ENCODE peak calls at places on chromosome 22, in ten cellular contexts. K is A549, H is prostate gland, P is H1, W is sigmoid colon, N is stomach, B is GM12891, Q is HCT116, D is body of pancreas, U is right lobe of liver. V is an unnamed sample.

GRCh38 chr22:42595434-42595833 is 19.2 kb downstream of the POLDIP3 start:
- DNase-seq in K (no peak), H (no peak), P (no peak), W (no peak), N (no peak), B (no peak), Q (no peak), D (no peak), U (no peak), V (no peak)

GRCh38 chr22:46280999-46281623 is 13.3 kb downstream of the TTC38 start:
- DNase-seq in K (no peak), H (no peak), P (no peak), W (peak; percentile 53), N (no peak), B (no peak), Q (no peak), D (no peak), U (no peak), V (no peak)

GRCh38 chr22:20922141-20922751 is 5.0 kb downstream of the CRKL start:
- DNase-seq in K (no peak), H (no peak), P (no peak), W (no peak), N (no peak), B (no peak), Q (no peak), D (no peak), U (no peak), V (no peak)

GRCh38 chr22:47090591-47091240 is 328.3 kb downstream of the TBC1D22A start:
- DNase-seq in K (no peak), H (no peak), P (no peak), W (no peak), N (no peak), B (no peak), Q (no peak), D (no peak), U (no peak), V (no peak)

GRCh38 chr22:18000441-18001039 is 23.8 kb downstream of the MICAL3 start:
- DNase-seq in K (peak; percentile 24), H (peak; percentile 18), P (no peak), W (peak; percentile 69), N (no peak), B (no peak), Q (no peak), D (peak; percentile 33), U (peak; percentile 59), V (no peak)

GRCh38 chr22:36377022-36377631 is 10.6 kb downstream of the MYH9 start:
- DNase-seq in K (no peak), H (no peak), P (no peak), W (no peak), N (no peak), B (no peak), Q (no peak), D (no peak), U (no peak), V (no peak)

GRCh38 chr22:48406161-48406560 is 1421.5 kb downstream of the BRD1 start:
- DNase-seq in K (peak; percentile 54), H (no peak), P (no peak), W (no peak), N (no peak), B (no peak), Q (no peak), D (no peak), U (no peak), V (no peak)

GRCh38 chr22:22431271-22432220 is 77.0 kb downstream of the ZNF280B start:
- DNase-seq in K (peak; percentile 48), H (peak; percentile 33), P (no peak), W (peak; percentile 72), N (peak; percentile 60), B (peak; percentile 53), Q (peak; percentile 34), D (peak; percentile 62), U (no peak), V (peak; percentile 29)

GRCh38 chr22:49946612-49947295 is 13.8 kb upstream of the PIM3 start:
- DNase-seq in K (no peak), H (no peak), P (no peak), W (no peak), N (peak; percentile 81), B (no peak), Q (no peak), D (no peak), U (no peak), V (no peak)

GRCh38 chr22:49948958-49949913 is 11.3 kb upstream of the PIM3 start:
- DNase-seq in K (peak; percentile 74), H (peak; percentile 93), P (no peak), W (no peak), N (peak; percentile 97), B (no peak), Q (no peak), D (peak; percentile 93), U (no peak), V (no peak)

GRCh38 chr22:49947296-49947622 is 13.3 kb upstream of the PIM3 start:
- DNase-seq in K (no peak), H (no peak), P (no peak), W (no peak), N (no peak), B (no peak), Q (no peak), D (no peak), U (no peak), V (no peak)

GRCh38 chr22:49948573-49948957 is 12.0 kb upstream of the PIM3 start:
- DNase-seq in K (no peak), H (no peak), P (no peak), W (no peak), N (no peak), B (no peak), Q (no peak), D (no peak), U (no peak), V (no peak)

GRCh38 chr22:49948116-49948515 is 12.5 kb upstream of the PIM3 start:
- DNase-seq in K (no peak), H (peak; percentile 70), P (no peak), W (no peak), N (peak; percentile 72), B (no peak), Q (no peak), D (peak; percentile 68), U (no peak), V (no peak)
- TF ChIP-seq POLR2A in K (no peak), H (peak; percentile 73), P (no peak), W (no peak), N (no peak), B (no peak), Q (no peak), D (no peak), U (no peak), V (no peak)

DNA sequence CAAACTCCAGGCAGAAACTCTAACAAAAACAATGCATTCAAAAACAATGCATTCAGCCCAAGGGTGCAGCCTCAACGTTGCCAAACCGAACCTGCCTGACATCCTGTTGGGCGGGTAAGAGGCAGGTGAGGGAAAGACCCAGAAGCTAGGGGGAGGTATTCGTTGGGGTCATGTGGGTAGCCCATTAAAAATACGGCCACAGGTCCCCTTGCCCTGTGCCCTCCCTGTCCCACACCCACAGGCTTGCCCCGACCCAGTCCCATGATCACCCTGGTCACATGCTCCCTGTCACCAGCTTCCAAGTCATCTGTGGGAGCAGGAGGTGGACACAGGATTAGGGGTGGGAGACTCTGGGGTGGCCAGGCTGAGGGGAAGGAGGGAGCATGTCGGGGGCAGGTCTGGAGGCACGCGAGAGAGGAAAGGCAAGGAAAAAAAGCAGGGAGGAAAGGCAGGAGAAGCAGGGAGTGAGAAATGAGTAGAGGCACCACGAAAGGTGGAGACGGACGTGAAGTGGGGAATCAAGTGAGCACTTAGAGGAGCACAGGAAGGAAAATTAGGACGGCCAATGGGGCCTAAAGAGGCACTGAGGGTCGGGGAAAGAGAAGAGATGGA is 683 bp downstream of the PLA2G6 start:
- DNase-seq in K (no peak), H (peak; percentile 37), P (no peak), W (no peak), N (peak; percentile 59), B (no peak), Q (no peak), D (no peak), U (peak; percentile 91), V (no peak)
- TF ChIP-seq POLR2A in K (no peak), H (no peak), P (no peak), W (no peak), N (no peak), B (no peak), Q (no peak), D (no peak), U (no peak), V (no peak)

GRCh38 chr22:30546616-30547015 is at the start of gene SEC14L6:
- DNase-seq in K (no peak), H (no peak), P (no peak), W (no peak), N (no peak), B (no peak), Q (no peak), D (no peak), U (no peak), V (no peak)

GRCh38 chr22:30542811-30543188 is 3.7 kb downstream of the SEC14L6 start:
- DNase-seq in K (no peak), H (no peak), P (no peak), W (no peak), N (no peak), B (no peak), Q (no peak), D (no peak), U (no peak), V (no peak)

GRCh38 chr22:30541979-30542810 is 4.3 kb downstream of the SEC14L6 start:
- DNase-seq in K (no peak), H (no peak), P (no peak), W (no peak), N (peak; percentile 28), B (no peak), Q (no peak), D (peak; percentile 28), U (no peak), V (no peak)

GRCh38 chr22:30552719-30553118 is 6.2 kb upstream of the SEC14L6 start:
- DNase-seq in K (no peak), H (no peak), P (no peak), W (no peak), N (no peak), B (no peak), Q (no peak), D (no peak), U (no peak), V (no peak)

DNA sequence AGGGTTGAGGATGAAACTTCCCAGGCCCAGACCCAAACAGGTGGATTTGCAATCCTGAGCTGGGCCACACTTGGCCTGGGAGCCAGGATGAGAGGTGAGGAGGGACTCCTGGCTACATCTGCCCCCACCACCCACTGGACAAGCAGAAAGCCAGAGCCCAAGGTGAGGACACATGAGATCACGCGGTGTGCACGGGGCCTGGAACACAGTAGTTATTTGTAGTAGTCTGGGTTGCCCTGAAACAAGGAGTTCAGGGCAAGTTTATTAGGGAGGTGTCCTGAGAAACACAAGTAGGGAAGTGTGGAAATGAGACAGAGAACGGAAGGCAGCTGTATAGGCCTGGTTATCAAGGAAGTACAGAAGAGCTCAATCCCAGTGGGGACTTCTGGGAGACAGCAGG is 647 bp upstream of the SEC14L6 start:
- DNase-seq in K (no peak), H (no peak), P (no peak), W (no peak), N (no peak), B (no peak), Q (no peak), D (no peak), U (no peak), V (no peak)
- TF ChIP-seq POLR2A in K (no peak), H (no peak), P (no peak), W (no peak), N (no peak), B (no peak), Q (no peak), D (no peak), U (no peak), V (no peak)

GRCh38 chr22:19761022-19761499 is 483 bp downstream of the TBX1 start:
- DNase-seq in K (no peak), H (no peak), P (no peak), W (no peak), N (no peak), B (no peak), Q (no peak), D (no peak), U (no peak), V (no peak)

GRCh38 chr22:19758896-19759458 is 1.6 kb upstream of the TBX1 start:
- DNase-seq in K (no peak), H (no peak), P (no peak), W (no peak), N (no peak), B (no peak), Q (no peak), D (no peak), U (no peak), V (no peak)

GRCh38 chr22:19760652-19761002 is at the start of gene TBX1:
- DNase-seq in K (no peak), H (no peak), P (no peak), W (no peak), N (no peak), B (no peak), Q (no peak), D (no peak), U (no peak), V (no peak)

GRCh38 chr22:19759459-19759993 is 1.1 kb upstream of the TBX1 start:
- DNase-seq in K (no peak), H (no peak), P (no peak), W (no peak), N (no peak), B (no peak), Q (no peak), D (no peak), U (no peak), V (no peak)

GRCh38 chr22:19759994-19760651 is 455 bp upstream of the TBX1 start:
- DNase-seq in K (no peak), H (no peak), P (no peak), W (no peak), N (no peak), B (no peak), Q (no peak), D (no peak), U (no peak), V (no peak)
- TF ChIP-seq POLR2A in K (no peak), H (no peak), P (no peak), W (no peak), N (no peak), B (no peak), Q (no peak), D (no peak), U (no peak), V (no peak)